ENCODE peak calls at places on chromosomes 4 and X, in four cellular contexts. Z is AG04450, H is body of pancreas, P is mammary epithelial cell. L is an unnamed sample. For H3K9me3, the result is how much of the 10 kb centered on the place peaks cover.

GRCh38 chr4:100286601-100287000 is 96.3 kb upstream of the DDIT4L start:
- DNase-seq in Z (no peak), H (no peak), P (no peak), L (no peak)

GRCh38 chr4:164847967-164848649 is 28.9 kb upstream of the APELA start:
- DNase-seq in Z (no peak), H (no peak), P (no peak), L (no peak)

GRCh38 chr4:108535757-108536156 is 84.6 kb upstream of the RPL34 start:
- DNase-seq in Z (no peak), H (no peak), P (no peak), L (no peak)

GRCh38 chr4:153963216-153963615 is 174.3 kb upstream of the SFRP2 start:
- DNase-seq in Z (no peak), H (no peak), P (no peak), L (no peak)

GRCh38 chr4:128358231-128358902 is 70.8 kb upstream of the PGRMC2 start:
- DNase-seq in Z (peak), H (peak), P (no peak), L (no peak)

GRCh38 chr4:169030575-169030982 is 20.5 kb upstream of the CBR4 start:
- DNase-seq in Z (no peak), H (no peak), P (no peak), L (no peak)

GRCh38 chr4:26576171-26576829 is 7.6 kb upstream of the TBC1D19 start:
- DNase-seq in Z (no peak), H (no peak), P (no peak), L (no peak)

GRCh38 chr4:100827756-100828155 is 309.9 kb upstream of the EMCN start:
- DNase-seq in Z (no peak), H (no peak), P (no peak), L (no peak)

GRCh38 chrX:33211356-33212254 is at the start of gene DMD:
- DNase-seq in Z (peak), H (peak), P (peak), L (no peak)

GRCh38 chrX:11665144-11666040 is at the start of gene ARHGAP6:
- DNase-seq in Z (no peak), H (peak), P (peak), L (no peak)

GRCh38 chr4:17613761-17614415 is 553 bp upstream of the MED28 start:
- DNase-seq in Z (peak), H (peak), P (peak), L (peak)

GRCh38 chrX:56995271-56995994 is at the start of gene SPIN3:
- DNase-seq in Z (no peak), H (peak), P (peak), L (peak)

GRCh38 chrX:19182785-19183184 is 60.5 kb upstream of the ADGRG2 start:
- DNase-seq in Z (no peak), H (no peak), P (no peak), L (no peak)

GRCh38 chr4:13541720-13542576 is 2.4 kb downstream of the NKX3-2 start:
- DNase-seq in Z (no peak), H (peak), P (no peak), L (no peak)

GRCh38 chrX:118353081-118353850 is 7.4 kb downstream of the WDR44 start:
- DNase-seq in Z (no peak), H (no peak), P (peak), L (no peak)

GRCh38 chrX:32524385-32524784 is 687.0 kb downstream of the DMD start:
- DNase-seq in Z (no peak), H (no peak), P (no peak), L (no peak)

GRCh38 chrX:110402855-110403230 is 44.2 kb downstream of the RTL9 start:
- DNase-seq in Z (no peak), H (no peak), P (peak), L (no peak)

GRCh38 chr4:80803337-80803736 is 227.2 kb upstream of the BMP3 start:
- DNase-seq in Z (no peak), H (no peak), P (no peak), L (no peak)

GRCh38 chr4:84965558-84966381 is 720 bp downstream of the WDFY3 start:
- DNase-seq in Z (no peak), H (peak), P (peak), L (no peak)
- H3K4me3 ChIP-seq in Z (peak), H (peak), P (peak), L (no peak)

DNA sequence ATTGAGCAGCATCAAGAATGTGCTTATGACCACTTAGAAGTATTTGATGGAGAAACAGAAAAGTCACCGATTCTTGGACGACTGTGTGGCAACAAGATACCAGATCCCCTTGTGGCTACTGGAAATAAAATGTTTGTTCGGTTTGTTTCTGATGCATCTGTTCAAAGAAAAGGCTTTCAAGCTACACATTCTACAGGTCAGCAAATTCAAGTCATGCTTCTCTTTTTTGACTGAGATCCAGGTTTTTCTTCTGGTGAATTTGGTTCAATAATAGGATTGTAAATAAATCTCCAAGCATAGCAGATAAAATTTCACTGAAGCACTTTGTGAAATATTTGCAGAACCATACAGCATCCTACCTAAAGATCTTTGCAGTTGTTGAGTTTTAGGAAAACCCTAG is 218.1 kb downstream of the TLL1 start:
- DNase-seq in Z (no peak), H (no peak), P (no peak), L (no peak)
- H3K27ac ChIP-seq in Z (no peak), H (no peak), P (no peak), L (no peak)

DNA sequence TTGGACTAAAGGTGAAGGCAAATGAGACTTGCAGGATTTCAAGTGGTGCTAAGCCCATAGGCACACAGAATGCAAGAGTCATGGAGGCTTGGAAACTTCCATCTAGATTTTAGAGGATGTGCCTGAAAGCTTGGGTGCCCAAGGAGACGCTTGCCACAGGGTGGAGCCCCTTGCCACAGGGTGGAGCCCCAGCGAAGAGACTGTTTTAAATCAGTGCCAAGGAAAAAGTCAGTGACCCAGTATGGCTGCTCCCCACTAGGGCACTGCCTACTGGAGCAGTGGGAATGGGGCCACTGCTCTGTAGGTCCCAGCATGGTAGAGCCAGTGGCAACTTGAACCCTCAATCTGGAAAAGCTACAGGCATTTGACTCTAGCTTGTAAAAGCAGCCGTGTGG is 794.2 kb upstream of the LCORL start:
- DNase-seq in Z (no peak), H (no peak), P (no peak), L (no peak)
- H3K9me3 ChIP-seq in Z (under half), H (under half), P (under half), L (under half)

GRCh38 chr4:158168606-158169005 is 4.2 kb downstream of the GASK1B start:
- DNase-seq in Z (no peak), H (no peak), P (peak), L (no peak)

GRCh38 chr4:158169931-158170690 is 2.7 kb downstream of the GASK1B start:
- DNase-seq in Z (no peak), H (no peak), P (peak), L (no peak)

GRCh38 chr4:158170691-158171455 is 2.0 kb downstream of the GASK1B start:
- DNase-seq in Z (no peak), H (peak), P (peak), L (peak)

GRCh38 chr4:158171456-158171790 is 1.4 kb downstream of the GASK1B start:
- DNase-seq in Z (no peak), H (no peak), P (no peak), L (no peak)

DNA sequence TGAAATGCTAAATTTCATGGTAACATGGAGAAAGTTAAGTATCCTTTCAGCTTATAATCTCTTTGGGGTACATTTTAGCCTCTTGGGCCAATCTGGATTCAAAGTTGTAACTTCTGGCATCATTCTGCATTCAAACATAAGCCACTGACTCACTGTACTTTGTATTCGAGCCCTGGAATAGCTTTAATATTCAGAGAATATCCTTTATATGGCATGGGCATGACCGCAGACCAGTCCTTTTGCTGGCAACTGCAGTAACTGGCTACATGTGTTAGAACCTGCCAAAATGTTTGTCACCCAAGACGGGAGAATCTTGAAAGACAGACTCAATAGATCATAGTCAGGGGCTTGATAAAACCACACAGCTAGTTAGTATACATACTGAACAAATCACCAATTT is 3.3 kb downstream of the GASK1B start:
- DNase-seq in Z (no peak), H (no peak), P (peak), L (no peak)
- H3K4me3 ChIP-seq in Z (peak), H (peak), P (peak), L (no peak)

GRCh38 chrX:17020828-17021821 is 74.7 kb downstream of the REPS2 start:
- DNase-seq in Z (no peak), H (no peak), P (no peak), L (no peak)
- H3K27ac ChIP-seq in Z (no peak), H (no peak), P (no peak), L (no peak)

GRCh38 chr4:53832549-53832948 is 231.9 kb downstream of the CHIC2 start:
- DNase-seq in Z (no peak), H (no peak), P (no peak), L (no peak)

GRCh38 chr4:53830511-53830910 is 233.9 kb downstream of the CHIC2 start:
- DNase-seq in Z (no peak), H (no peak), P (no peak), L (no peak)
- H3K9me3 ChIP-seq in Z (under half), H (under half), P (under half), L (under half)

GRCh38 chr4:37742149-37742548 is 56.0 kb upstream of the RELL1 start:
- DNase-seq in Z (no peak), H (no peak), P (peak), L (no peak)
- H3K4me3 ChIP-seq in Z (no peak), H (no peak), P (no peak), L (no peak)